ENCODE peak calls at places on chromosome 22, in five cellular contexts. G, M, L, S and W are unnamed samples.

GRCh38 chr22:28373841-28374240 is 305.8 kb downstream of the TTC28 start:
- DNase-seq in M (no peak), G (no peak), S (peak; percentile 66), L (no peak), W (no peak)

GRCh38 chr22:23497016-23497885 is 82.8 kb downstream of the IGLL1 start:
- DNase-seq in S (no peak), M (no peak), G (no peak), L (peak; percentile 24), W (no peak)

GRCh38 chr22:33652596-33652995 is 267.7 kb downstream of the LARGE1 start:
- DNase-seq in L (no peak), G (no peak), M (no peak), S (peak; percentile 31), W (peak; percentile 38)

GRCh38 chr22:39900306-39901227 is at the start of gene GRAP2:
- DNase-seq in M (no peak), G (peak; percentile 84), S (no peak), L (no peak), W (no peak)

GRCh38 chr22:37848587-37849088 is 581 bp upstream of the EIF3L start:
- DNase-seq in L (peak; percentile 55), M (no peak), S (peak; percentile 16), G (no peak), W (peak; percentile 20)

GRCh38 chr22:48908547-48908946 is 919.1 kb downstream of the BRD1 start:
- DNase-seq in G (no peak), M (no peak), S (no peak), L (no peak), W (no peak)

GRCh38 chr22:39654959-39655579 is 84.5 kb downstream of the CACNA1I start:
- DNase-seq in L (no peak), M (no peak), G (no peak), S (no peak), W (no peak)

GRCh38 chr22:19495562-19496323 is 16.0 kb downstream of the CDC45 start:
- DNase-seq in G (no peak), S (peak; percentile 50), M (no peak), L (no peak), W (no peak)

GRCh38 chr22:37716708-37717107 is 19.9 kb downstream of the TRIOBP start:
- DNase-seq in L (no peak), M (no peak), G (no peak), S (peak; percentile 33), W (peak; percentile 80)

GRCh38 chr22:22398530-22399327 is 109.8 kb downstream of the ZNF280B start:
- DNase-seq in M (no peak), L (no peak), S (no peak), G (no peak), W (no peak)

GRCh38 chr22:33240901-33241300 is 182.7 kb upstream of the SYN3 start:
- DNase-seq in M (no peak), S (no peak), G (no peak), L (no peak), W (peak; percentile 46)

GRCh38 chr22:31092161-31092560 is 11.0 kb downstream of the SMTN start:
- DNase-seq in S (no peak), L (no peak), G (no peak), M (no peak), W (no peak)

GRCh38 chr22:37661160-37661924 is 2.8 kb downstream of the PDXP start:
- DNase-seq in S (peak; percentile 82), M (no peak), G (no peak), L (no peak), W (peak; percentile 37)

GRCh38 chr22:24789516-24789915 is 15.0 kb upstream of the PIWIL3 start:
- DNase-seq in M (no peak), L (no peak), G (no peak), S (no peak), W (no peak)

GRCh38 chr22:22125028-22125578 is 119.5 kb upstream of the VPREB1 start:
- DNase-seq in S (no peak), M (no peak), L (peak; percentile 58), G (no peak), W (no peak)

GRCh38 chr22:41302016-41302767 is 867 bp downstream of the ZC3H7B start:
- DNase-seq in G (no peak), M (no peak), L (no peak), S (no peak), W (no peak)

GRCh38 chr22:44448271-44448780 is 49.7 kb downstream of the RTL6 start:
- DNase-seq in S (peak; percentile 94), M (no peak), G (no peak), L (peak; percentile 81), W (peak; percentile 88)

GRCh38 chr22:37256075-37256726 is 12.1 kb upstream of the RAC2 start:
- DNase-seq in M (no peak), L (no peak), G (no peak), S (no peak), W (no peak)

GRCh38 chr22:24026056-24026455 is 15.0 kb downstream of the CABIN1 start:
- DNase-seq in M (no peak), G (no peak), L (no peak), S (no peak), W (no peak)

GRCh38 chr22:19565921-19566598 is 41.9 kb upstream of the CLDN5 start:
- DNase-seq in S (no peak), G (no peak), M (no peak), L (no peak), W (peak; percentile 68)

GRCh38 chr22:22161924-22162851 is 82.4 kb upstream of the VPREB1 start:
- DNase-seq in L (no peak), G (peak; percentile 90), M (no peak), S (no peak), W (no peak)

GRCh38 chr22:27755521-27756211 is 45.9 kb downstream of the MN1 start:
- DNase-seq in S (no peak), G (no peak), L (no peak), M (no peak), W (no peak)

GRCh38 chr22:39170825-39171622 is 18.5 kb upstream of the CBX7 start:
- DNase-seq in M (no peak), G (peak; percentile 76), L (no peak), S (peak; percentile 52), W (peak; percentile 69)

GRCh38 chr22:22979954-22980353 is 90.4 kb upstream of the GNAZ start:
- DNase-seq in G (no peak), M (no peak), L (no peak), S (no peak), W (no peak)

GRCh38 chr22:45242778-45243191 is 2.1 kb upstream of the KIAA0930 start:
- DNase-seq in S (no peak), M (no peak), G (no peak), L (peak; percentile 69), W (no peak)

GRCh38 chr22:22925795-22926358 is 38.3 kb downstream of the IGLL5 start:
- DNase-seq in L (peak; percentile 2), S (no peak), G (no peak), M (no peak), W (no peak)

GRCh38 chr22:32058656-32059280 is 15.7 kb downstream of the SLC5A1 start:
- DNase-seq in S (no peak), G (no peak), L (no peak), M (no peak), W (no peak)

GRCh38 chr22:37201066-37201820 is 11.0 kb downstream of the SSTR3 start:
- DNase-seq in G (no peak), S (no peak), L (peak; percentile 60), M (no peak), W (no peak)

GRCh38 chr22:23061471-23062280 is 8.6 kb upstream of the GNAZ start:
- DNase-seq in G (no peak), S (no peak), M (no peak), L (peak; percentile 41), W (no peak)

GRCh38 chr22:23894710-23895598 is 771 bp downstream of the MIF start:
- DNase-seq in L (peak; percentile 95), M (no peak), S (peak; percentile 63), G (peak; percentile 84), W (peak; percentile 73)

GRCh38 chr22:29300807-29301601 is 5.4 kb upstream of the GAS2L1 start:
- DNase-seq in L (no peak), M (no peak), S (no peak), G (no peak), W (no peak)

GRCh38 chr22:49944399-49944891 is 16.1 kb upstream of the PIM3 start:
- DNase-seq in S (no peak), L (no peak), G (no peak), M (no peak), W (no peak)
- H3K9ac ChIP-seq in S (no peak overlapping the region), L (no peak overlapping the region), G (no peak overlapping the region), M (no peak overlapping the region), W (no peak overlapping the region)

DNA sequence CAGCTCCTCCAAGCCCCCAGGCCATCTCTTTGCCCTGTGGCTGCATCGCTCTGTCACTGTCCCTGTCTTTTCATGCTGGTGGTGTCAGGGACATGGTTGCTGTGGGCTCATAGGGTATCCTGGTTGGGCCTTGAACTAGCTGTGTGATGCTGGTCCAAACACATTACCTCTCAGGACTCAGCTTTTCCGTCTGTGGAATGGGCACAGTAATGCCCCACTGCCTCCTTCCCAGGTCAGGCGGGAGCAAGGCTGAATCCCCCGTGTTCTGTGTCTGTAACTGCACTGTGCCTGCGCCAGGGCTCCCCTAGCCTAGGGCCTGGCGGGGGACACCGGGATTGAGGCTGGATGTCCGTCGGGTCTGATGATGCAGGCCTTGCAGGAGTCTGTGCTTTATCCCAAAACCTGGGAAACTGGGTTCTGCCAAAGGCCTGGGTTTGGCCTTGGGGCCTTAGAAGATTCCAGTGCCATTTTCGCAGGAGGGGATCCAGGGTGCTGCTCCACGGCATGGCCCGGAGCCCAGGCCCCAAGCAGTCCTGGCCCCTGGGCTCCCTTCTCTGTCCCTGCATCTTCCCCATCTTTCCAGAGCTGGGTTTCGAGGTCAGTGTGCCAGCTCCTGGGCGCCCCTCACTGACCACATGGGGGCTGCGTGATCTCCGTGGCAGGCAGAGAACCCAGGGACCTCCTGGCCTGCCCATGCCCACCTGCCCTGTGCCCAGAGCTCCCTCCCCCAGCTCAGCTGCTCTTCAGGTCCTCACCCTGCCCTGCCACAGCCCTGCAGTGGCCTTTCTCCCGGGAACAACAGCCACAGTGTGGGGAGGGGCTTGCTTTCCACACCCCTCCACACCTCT is 32.7 kb upstream of the CELSR1 start:
- DNase-seq in L (peak; percentile 59), G (no peak), M (no peak), S (no peak), W (no peak)
- TF ChIP-seq CTCF in L (no peak), G (no peak), M (no peak), S (no peak), W (no peak)

DNA sequence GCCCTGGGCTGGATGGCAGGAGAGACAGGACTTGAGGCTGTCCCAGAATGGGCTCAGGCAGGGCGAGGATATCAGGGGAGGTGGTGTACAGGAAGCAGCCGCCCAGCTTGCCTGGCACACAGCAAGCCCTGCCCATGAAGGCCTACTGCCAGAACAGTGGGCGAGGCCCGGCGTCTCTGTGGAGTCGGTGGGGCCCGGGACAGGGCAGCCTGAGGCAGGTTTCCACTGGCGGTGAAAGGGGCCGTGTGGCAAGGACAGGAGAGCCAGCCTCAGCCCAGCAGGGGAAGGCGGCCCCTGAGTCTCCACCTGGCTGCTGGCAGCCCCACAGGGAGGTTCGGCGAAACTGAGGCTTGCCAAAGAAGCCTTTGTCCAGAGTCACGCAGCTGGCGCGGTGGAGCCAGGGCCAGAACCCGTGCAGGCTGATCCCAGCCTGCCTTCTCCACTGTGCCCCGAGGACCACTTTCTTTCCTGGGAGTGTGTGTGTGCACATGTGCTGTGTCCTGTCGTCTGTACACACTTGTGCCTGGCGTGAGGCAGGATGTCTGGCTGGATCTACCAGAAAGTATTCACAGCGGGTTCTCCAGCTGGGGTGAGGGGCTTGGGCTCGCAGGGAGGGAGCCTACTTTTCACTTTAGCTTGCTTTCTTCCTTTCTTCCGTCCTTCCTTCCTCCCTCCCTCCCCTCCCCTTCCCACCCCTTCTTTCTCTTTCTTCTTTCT is 1.2 kb downstream of the TSPO start:
- DNase-seq in M (no peak), G (peak; percentile 40), L (peak; percentile 93), S (peak; percentile 22), W (peak; percentile 68)
- H3K9ac ChIP-seq in M (no peak overlapping the region), G (peak overlapping the region; percentile 43), L (peak overlapping the region; percentile 65), S (peak overlapping the region; percentile 71), W (peak overlapping the region; percentile 80)

GRCh38 chr22:42880815-42881214 is 23.7 kb upstream of the ARFGAP3 start:
- DNase-seq in L (no peak), S (no peak), M (no peak), G (no peak), W (no peak)
- TF ChIP-seq CTCF in L (no peak), S (no peak), M (peak; percentile 50), G (no peak), W (no peak)